ENCODE peak calls at places on chromosomes 7 and 10, in four cellular contexts. One of them, this sample, is unnamed.

GRCh38 chr10:23525406-23525805 is 86.5 kb downstream of the OTUD1 start:
- DNase-seq in GM12864: peak; percentile 12
- DNase-seq in SK-N-SH: peak; percentile 37
- DNase-seq in psoas muscle: no peak
- DNase-seq in this sample: peak; percentile 14

GRCh38 chr10:110803830-110804338 is 67.8 kb upstream of the PDCD4 start:
- DNase-seq in GM12864: no peak
- DNase-seq in SK-N-SH: peak; percentile 72
- DNase-seq in psoas muscle: peak; percentile 65
- DNase-seq in this sample: peak; percentile 61

GRCh38 chr7:40043164-40043563 is 91.3 kb downstream of the MPLKIP start:
- DNase-seq in GM12864: no peak
- DNase-seq in SK-N-SH: no peak
- DNase-seq in psoas muscle: no peak
- DNase-seq in this sample: no peak

GRCh38 chr10:78341953-78342614 is 308.4 kb downstream of the RPS24 start:
- DNase-seq in GM12864: no peak
- DNase-seq in SK-N-SH: no peak
- DNase-seq in psoas muscle: no peak
- DNase-seq in this sample: no peak

GRCh38 chr10:57664815-57665214 is 602.9 kb downstream of the IPMK start:
- DNase-seq in GM12864: no peak
- DNase-seq in SK-N-SH: no peak
- DNase-seq in psoas muscle: no peak
- DNase-seq in this sample: no peak

GRCh38 chr10:104327745-104328635 is 10.3 kb downstream of the ITPRIP start:
- DNase-seq in GM12864: no peak
- DNase-seq in SK-N-SH: no peak
- DNase-seq in psoas muscle: no peak
- DNase-seq in this sample: no peak

GRCh38 chr10:2508971-2509605 is 558.3 kb upstream of the PFKP start:
- DNase-seq in GM12864: no peak
- DNase-seq in SK-N-SH: no peak
- DNase-seq in psoas muscle: no peak
- DNase-seq in this sample: no peak

GRCh38 chr7:4683884-4684565 is 1.9 kb downstream of the FOXK1 start:
- DNase-seq in GM12864: no peak
- DNase-seq in SK-N-SH: peak; percentile 73
- DNase-seq in psoas muscle: peak; percentile 73
- DNase-seq in this sample: peak; percentile 48

GRCh38 chr10:13001041-13001886 is at the start of gene CCDC3:
- DNase-seq in GM12864: no peak
- DNase-seq in SK-N-SH: peak; percentile 88
- DNase-seq in psoas muscle: no peak
- DNase-seq in this sample: peak; percentile 51

GRCh38 chr7:45717537-45718235 is 143.5 kb downstream of the ADCY1 start:
- DNase-seq in GM12864: no peak
- DNase-seq in SK-N-SH: peak; percentile 7
- DNase-seq in psoas muscle: no peak
- DNase-seq in this sample: no peak

GRCh38 chr10:1381339-1381738 is 325.2 kb downstream of the WDR37 start:
- DNase-seq in GM12864: no peak
- DNase-seq in SK-N-SH: no peak
- DNase-seq in psoas muscle: no peak
- DNase-seq in this sample: no peak

GRCh38 chr10:25701651-25702050 is 232.4 kb upstream of the MYO3A start:
- DNase-seq in GM12864: no peak
- DNase-seq in SK-N-SH: peak; percentile 49
- DNase-seq in psoas muscle: no peak
- DNase-seq in this sample: no peak

GRCh38 chr7:95577137-95577536 is 19.2 kb downstream of the PDK4 start:
- DNase-seq in GM12864: no peak
- DNase-seq in SK-N-SH: no peak
- DNase-seq in psoas muscle: no peak
- DNase-seq in this sample: no peak

GRCh38 chr7:143295870-143296269 is 7.7 kb downstream of the CASP2 start:
- DNase-seq in GM12864: no peak
- DNase-seq in SK-N-SH: no peak
- DNase-seq in psoas muscle: no peak
- DNase-seq in this sample: no peak

GRCh38 chr7:122132341-122132740 is 11.7 kb downstream of the AASS start:
- DNase-seq in GM12864: no peak
- DNase-seq in SK-N-SH: no peak
- DNase-seq in psoas muscle: no peak
- DNase-seq in this sample: no peak

GRCh38 chr10:1724921-1725320 is 12.4 kb downstream of the ADARB2 start:
- DNase-seq in GM12864: no peak
- DNase-seq in SK-N-SH: no peak
- DNase-seq in psoas muscle: no peak
- DNase-seq in this sample: no peak

GRCh38 chr10:21899736-21900135 is 103.8 kb downstream of the DNAJC1 start:
- DNase-seq in GM12864: no peak
- DNase-seq in SK-N-SH: no peak
- DNase-seq in psoas muscle: no peak
- DNase-seq in this sample: no peak

GRCh38 chr7:151038951-151039849 is 9.1 kb upstream of the ASIC3 start:
- DNase-seq in GM12864: no peak
- DNase-seq in SK-N-SH: peak; percentile 87
- DNase-seq in psoas muscle: peak; percentile 78
- DNase-seq in this sample: no peak

GRCh38 chr10:75512534-75512933 is 81.1 kb downstream of the LRMDA start:
- DNase-seq in GM12864: no peak
- DNase-seq in SK-N-SH: no peak
- DNase-seq in psoas muscle: no peak
- DNase-seq in this sample: no peak

GRCh38 chr10:123614888-123615287 is 51.3 kb upstream of the GPR26 start:
- DNase-seq in GM12864: peak; percentile 2
- DNase-seq in SK-N-SH: no peak
- DNase-seq in psoas muscle: peak; percentile 62
- DNase-seq in this sample: peak; percentile 41

GRCh38 chr7:22425361-22425760 is 68.4 kb upstream of the RAPGEF5 start:
- DNase-seq in GM12864: no peak
- DNase-seq in SK-N-SH: no peak
- DNase-seq in psoas muscle: no peak
- DNase-seq in this sample: no peak
- TF ChIP-seq CTCF in GM12864: no peak
- TF ChIP-seq CTCF in SK-N-SH: no peak
- TF ChIP-seq CTCF in psoas muscle: no peak
- TF ChIP-seq CTCF in this sample: no peak

DNA sequence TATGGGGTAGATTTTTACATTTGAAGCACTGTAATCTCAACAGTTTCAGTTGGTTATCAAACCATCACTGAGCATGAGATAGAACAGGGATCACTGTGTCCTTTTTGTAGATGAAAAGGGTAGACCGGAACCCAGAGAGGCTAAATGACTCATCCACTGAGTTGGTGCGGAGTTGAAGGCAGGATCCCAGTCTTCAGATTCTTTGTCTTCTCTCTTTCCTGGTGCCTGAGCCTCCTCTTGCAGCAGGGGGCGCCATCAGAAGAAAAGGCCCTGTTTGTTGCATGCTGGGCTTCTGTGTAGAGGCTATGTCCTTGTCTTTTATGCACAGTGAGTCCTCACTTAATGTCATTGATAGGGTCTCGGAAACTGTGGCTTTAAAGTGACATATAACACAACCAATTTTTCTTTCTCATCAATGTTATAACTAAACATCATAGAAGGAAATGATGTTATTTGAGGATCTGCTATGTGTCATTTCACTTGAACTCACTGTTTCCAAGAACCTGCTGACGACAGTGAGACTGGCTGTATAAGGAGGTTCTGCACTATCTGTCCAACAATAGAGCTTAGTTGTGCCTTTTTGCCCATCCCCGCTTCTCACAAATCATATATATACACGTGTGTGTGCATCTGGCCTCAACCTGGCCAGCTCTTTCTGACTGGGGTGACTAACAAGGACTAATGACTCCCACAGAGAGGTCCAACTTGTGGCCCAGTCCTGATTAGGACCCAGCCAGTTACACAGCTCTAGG is 14.3 kb downstream of the ZNF282 start:
- DNase-seq in GM12864: peak; percentile 18
- DNase-seq in SK-N-SH: peak; percentile 83
- DNase-seq in psoas muscle: peak; percentile 48
- DNase-seq in this sample: peak; percentile 74
- TF ChIP-seq CTCF in GM12864: peak; percentile 79
- TF ChIP-seq CTCF in SK-N-SH: peak; percentile 98
- TF ChIP-seq CTCF in psoas muscle: no peak
- TF ChIP-seq CTCF in this sample: peak; percentile 61

DNA sequence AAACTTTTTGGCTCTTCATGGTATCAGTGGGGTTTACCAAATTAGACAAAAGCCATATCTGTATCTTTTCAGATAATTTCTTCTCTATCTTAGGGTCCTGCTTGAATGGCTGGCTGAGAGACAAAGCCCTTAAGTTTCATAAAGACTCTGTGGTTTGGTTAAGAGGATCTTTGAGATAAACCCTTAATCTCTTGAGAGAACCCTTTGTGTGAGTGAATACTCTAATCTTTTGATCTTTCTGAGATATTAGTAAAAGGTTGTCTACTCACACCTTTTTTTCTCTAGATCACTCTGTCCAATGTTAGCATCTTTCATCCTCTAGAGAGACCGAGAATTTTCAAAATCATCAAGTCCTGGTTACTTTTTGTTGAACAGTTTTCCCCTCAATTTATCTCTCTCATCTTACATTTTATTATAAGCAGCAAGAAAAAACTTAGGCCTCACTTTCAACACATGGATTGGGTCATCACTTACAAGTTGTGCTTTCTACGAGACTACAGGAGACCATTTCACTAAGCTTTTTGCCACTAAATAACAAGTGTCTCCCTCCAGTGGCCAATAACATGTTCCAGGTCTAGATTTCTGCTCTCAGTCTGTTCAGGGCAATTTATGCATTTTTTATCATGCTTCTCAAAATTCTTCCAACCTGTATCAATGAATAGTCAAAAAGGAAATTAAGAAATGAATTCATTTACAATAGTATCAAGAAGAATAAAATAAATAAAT is 28.4 kb downstream of the DNAJC9 start:
- DNase-seq in GM12864: no peak
- DNase-seq in SK-N-SH: peak; percentile 7
- DNase-seq in psoas muscle: no peak
- DNase-seq in this sample: no peak
- TF ChIP-seq CTCF in GM12864: peak; percentile 55
- TF ChIP-seq CTCF in SK-N-SH: peak; percentile 56
- TF ChIP-seq CTCF in psoas muscle: no peak
- TF ChIP-seq CTCF in this sample: peak; percentile 43

GRCh38 chr10:98485959-98486358 is 39.2 kb upstream of the HPS1 start:
- DNase-seq in GM12864: no peak
- DNase-seq in SK-N-SH: no peak
- DNase-seq in psoas muscle: no peak
- DNase-seq in this sample: no peak
- TF ChIP-seq CTCF in GM12864: no peak
- TF ChIP-seq CTCF in SK-N-SH: no peak
- TF ChIP-seq CTCF in psoas muscle: no peak
- TF ChIP-seq CTCF in this sample: no peak

GRCh38 chr7:1368682-1369571 is 90.3 kb downstream of the MICALL2 start:
- DNase-seq in GM12864: no peak
- DNase-seq in SK-N-SH: peak; percentile 98
- DNase-seq in psoas muscle: no peak
- DNase-seq in this sample: peak; percentile 85
- TF ChIP-seq CTCF in GM12864: peak; percentile 23
- TF ChIP-seq CTCF in SK-N-SH: peak; percentile 26
- TF ChIP-seq CTCF in psoas muscle: no peak
- TF ChIP-seq CTCF in this sample: peak; percentile 26

GRCh38 chr7:133275008-133275407 is 22.1 kb downstream of the EXOC4 start:
- DNase-seq in GM12864: no peak
- DNase-seq in SK-N-SH: no peak
- DNase-seq in psoas muscle: no peak
- DNase-seq in this sample: no peak

GRCh38 chr7:133268355-133268754 is 15.5 kb downstream of the EXOC4 start:
- DNase-seq in GM12864: no peak
- DNase-seq in SK-N-SH: no peak
- DNase-seq in psoas muscle: no peak
- DNase-seq in this sample: no peak

GRCh38 chr7:133275441-133276105 is 22.7 kb downstream of the EXOC4 start:
- DNase-seq in GM12864: no peak
- DNase-seq in SK-N-SH: no peak
- DNase-seq in psoas muscle: no peak
- DNase-seq in this sample: no peak

GRCh38 chr7:133274265-133274664 is 21.4 kb downstream of the EXOC4 start:
- DNase-seq in GM12864: no peak
- DNase-seq in SK-N-SH: no peak
- DNase-seq in psoas muscle: no peak
- DNase-seq in this sample: no peak

GRCh38 chr7:133273221-133273620 is 20.3 kb downstream of the EXOC4 start:
- DNase-seq in GM12864: no peak
- DNase-seq in SK-N-SH: no peak
- DNase-seq in psoas muscle: no peak
- DNase-seq in this sample: no peak
- TF ChIP-seq CTCF in GM12864: no peak
- TF ChIP-seq CTCF in SK-N-SH: no peak
- TF ChIP-seq CTCF in psoas muscle: no peak
- TF ChIP-seq CTCF in this sample: no peak